ENCODE peak calls at places on chromosome 10, in six cellular contexts. X is GM23338, B is GM12878, G is brain microvascular endothelial cell, I is colonic mucosa, L is OCI-LY7. E is an unnamed sample.

GRCh38 chr10:66378117-66378876 is 547.5 kb upstream of the LRRTM3 start:
- DNase-seq in L (no peak), I (no peak), B (no peak), X (peak; percentile 34), G (peak; percentile 1), E (no peak)

GRCh38 chr10:14569274-14570060 is 205.2 kb downstream of the FAM107B start:
- DNase-seq in B (no peak), G (no peak), I (peak; percentile 71), X (no peak), L (no peak), E (no peak)

GRCh38 chr10:27745719-27746363 is at the start of gene MKX:
- DNase-seq in I (peak; percentile 58), B (no peak), L (no peak), G (peak; percentile 38), X (peak; percentile 95), E (no peak)

GRCh38 chr10:62112325-62112724 is 156.3 kb downstream of the RTKN2 start:
- DNase-seq in L (no peak), B (no peak), I (no peak), G (no peak), X (no peak), E (no peak)

GRCh38 chr10:3433131-3433530 is 260.5 kb upstream of the PITRM1 start:
- DNase-seq in G (no peak), X (no peak), I (no peak), B (no peak), L (no peak), E (peak; percentile 63)

GRCh38 chr10:84820121-84820520 is 491.7 kb downstream of the CCSER2 start:
- DNase-seq in G (no peak), L (peak; percentile 8), B (no peak), I (no peak), X (no peak), E (no peak)

GRCh38 chr10:97333601-97334369 is 744 bp downstream of the FRAT2 start:
- DNase-seq in L (peak; percentile 43), G (peak; percentile 38), X (peak; percentile 48), I (peak; percentile 55), B (no peak), E (no peak)

GRCh38 chr10:90842710-90843109 is 15.1 kb downstream of the HTR7 start:
- DNase-seq in I (no peak), G (peak; percentile 48), X (no peak), B (no peak), L (no peak), E (no peak)

GRCh38 chr10:451021-451471 is 238.4 kb downstream of the DIP2C start:
- DNase-seq in I (no peak), G (no peak), L (peak; percentile 93), B (peak; percentile 58), X (no peak), E (no peak)

GRCh38 chr10:129057856-129058663 is 409.0 kb upstream of the MGMT start:
- DNase-seq in I (no peak), G (no peak), X (no peak), B (peak; percentile 40), L (no peak), E (no peak)

GRCh38 chr10:110764378-110764777 is 107.3 kb upstream of the PDCD4 start:
- DNase-seq in G (no peak), B (no peak), L (no peak), X (no peak), I (no peak), E (no peak)

GRCh38 chr10:131742371-131743000 is 158.3 kb upstream of the PPP2R2D start:
- DNase-seq in X (no peak), L (no peak), I (no peak), G (no peak), B (no peak), E (no peak)

GRCh38 chr10:7410306-7410799 is 481 bp downstream of the SFMBT2 start:
- DNase-seq in I (peak; percentile 20), B (no peak), X (peak; percentile 73), L (peak; percentile 43), G (no peak), E (no peak)

GRCh38 chr10:122850705-122851640 is 5.3 kb upstream of the CUZD1 start:
- DNase-seq in G (no peak), B (no peak), L (no peak), X (no peak), I (no peak), E (no peak)

GRCh38 chr10:77932016-77932715 is 5.6 kb upstream of the DLG5 start:
- DNase-seq in L (no peak), I (no peak), B (no peak), X (no peak), G (no peak), E (no peak)

GRCh38 chr10:72563327-72563932 is 62.4 kb downstream of the MICU1 start:
- DNase-seq in G (no peak), B (peak; percentile 69), X (no peak), I (no peak), L (no peak), E (no peak)

GRCh38 chr10:79051766-79052165 is 17.0 kb upstream of the ZMIZ1 start:
- DNase-seq in L (no peak), I (peak; percentile 19), B (no peak), X (no peak), G (no peak), E (no peak)

GRCh38 chr10:21754410-21755011 is 220.5 kb downstream of the MLLT10 start:
- DNase-seq in L (no peak), I (no peak), B (no peak), G (no peak), X (no peak), E (no peak)

GRCh38 chr10:88256013-88256680 is 327.0 kb downstream of the RNLS start:
- DNase-seq in B (no peak), L (no peak), G (peak; percentile 36), X (no peak), I (no peak), E (no peak)

GRCh38 chr10:4828005-4828404 is 2.0 kb downstream of the AKR1E2 start:
- DNase-seq in B (no peak), G (no peak), X (no peak), I (no peak), L (no peak), E (no peak)

GRCh38 chr10:93073539-93074136 is at the start of gene CYP26A1:
- DNase-seq in X (peak; percentile 92), L (no peak), G (no peak), B (no peak), I (no peak), E (no peak)

GRCh38 chr10:94027197-94027596 is 33.5 kb downstream of the PLCE1 start:
- DNase-seq in G (peak; percentile 54), I (no peak), X (no peak), L (no peak), B (no peak), E (no peak)

GRCh38 chr10:13404305-13404759 is 56.2 kb upstream of the SEPHS1 start:
- DNase-seq in L (no peak), X (no peak), I (no peak), B (no peak), G (peak; percentile 7), E (no peak)

GRCh38 chr10:75079436-75080083 is 31.9 kb upstream of the SAMD8 start:
- DNase-seq in L (no peak), B (no peak), I (no peak), G (no peak), X (no peak), E (no peak)

GRCh38 chr10:21749788-21750187 is 215.8 kb downstream of the MLLT10 start:
- DNase-seq in L (no peak), X (no peak), I (no peak), B (no peak), G (no peak), E (no peak)

GRCh38 chr10:12351447-12351846 is 2.1 kb downstream of the CAMK1D start:
- DNase-seq in I (peak; percentile 28), G (no peak), L (no peak), B (no peak), X (no peak), E (no peak)

GRCh38 chr10:60172363-60172990 is 217.2 kb downstream of the ANK3 start:
- DNase-seq in L (no peak), B (no peak), X (no peak), I (no peak), G (no peak), E (no peak)

GRCh38 chr10:118785566-118785965 is 30.8 kb upstream of the CACUL1 start:
- DNase-seq in B (no peak), G (no peak), X (no peak), L (no peak), I (no peak), E (no peak)

GRCh38 chr10:129677377-129677927 is 210.4 kb downstream of the MGMT start:
- DNase-seq in L (no peak), B (no peak), G (no peak), I (no peak), X (no peak), E (no peak)

GRCh38 chr10:105793071-105793470 is 1152.0 kb downstream of the SORCS3 start:
- DNase-seq in L (no peak), G (no peak), I (no peak), X (no peak), B (no peak), E (peak; percentile 73)

GRCh38 chr10:97683556-97684357 is 3.3 kb downstream of the AVPI1 start:
- DNase-seq in I (peak; percentile 71), G (no peak), X (peak; percentile 31), L (peak; percentile 14), B (no peak), E (no peak)

GRCh38 chr10:132631348-132631735 is 93.8 kb downstream of the INPP5A start:
- DNase-seq in L (no peak), B (no peak), X (no peak), G (peak; percentile 42), I (peak; percentile 34), E (no peak)

GRCh38 chr10:84191106-84191505 is 3.2 kb upstream of the CDHR1 start:
- DNase-seq in G (no peak), X (no peak), L (no peak), B (no peak), I (no peak), E (no peak)

GRCh38 chr10:79053481-79054202 is 15.1 kb upstream of the ZMIZ1 start:
- DNase-seq in I (peak; percentile 16), L (no peak), B (no peak), G (no peak), X (no peak), E (no peak)

GRCh38 chr10:97333351-97333600 is 1.3 kb downstream of the FRAT2 start:
- DNase-seq in I (peak; percentile 48), L (peak; percentile 28), B (no peak), X (peak; percentile 76), G (no peak), E (no peak)

GRCh38 chr10:44908071-44908709 is 2.9 kb upstream of the TMEM72 start:
- DNase-seq in X (peak; percentile 54), B (no peak), L (no peak), I (no peak), G (peak; percentile 7), E (peak; percentile 39)
- H3K4me3 ChIP-seq in X (no peak overlapping the region), B (no peak overlapping the region), L (no peak overlapping the region), I (no peak overlapping the region), G (no peak overlapping the region), E (no peak overlapping the region)

GRCh38 chr10:114470956-114471905 is 66.9 kb upstream of the AFAP1L2 start:
- DNase-seq in B (peak; percentile 24), G (peak; percentile 55), L (peak; percentile 87), X (peak; percentile 88), I (peak; percentile 71), E (peak; percentile 39)
- H3K36me3 ChIP-seq in B (peaks cover 3% of the 10 kb centered on the region), G (no peaks in the 10 kb centered on the region), L (peaks cover 64% of the 10 kb centered on the region), X (no peaks in the 10 kb centered on the region), I (no peaks in the 10 kb centered on the region), E (peaks cover 1% of the 10 kb centered on the region)

GRCh38 chr10:35451103-35452016 is 115.1 kb downstream of the CCNY start:
- DNase-seq in L (peak; percentile 57), B (peak; percentile 76), G (no peak), I (no peak), X (no peak), E (no peak)
- H3K4me3 ChIP-seq in L (no peak overlapping the region), B (no peak overlapping the region), G (no peak overlapping the region), I (no peak overlapping the region), X (no peak overlapping the region), E (no peak overlapping the region)

GRCh38 chr10:73862011-73862410 is 12.3 kb downstream of the CAMK2G start:
- DNase-seq in B (no peak), L (no peak), I (no peak), X (no peak), G (no peak), E (no peak)
- H3K36me3 ChIP-seq in B (peaks cover 5% of the 10 kb centered on the region), L (peaks cover 54% of the 10 kb centered on the region), I (no peaks in the 10 kb centered on the region), X (no peaks in the 10 kb centered on the region), G (peaks cover 9% of the 10 kb centered on the region), E (peaks cover 2% of the 10 kb centered on the region)

E was measured in kidney epithelial cell.